ENCODE peak calls at places on chromosomes 1 and 21, in seven cellular contexts. M, N, V, Y, D, W and T are unnamed samples.

GRCh38 chr1:201916649-201917249 is 28.1 kb downstream of the SHISA4 start:
- DNase-seq in M (no peak), N (no peak), V (no peak), Y (no peak), D (peak; percentile 97), W (peak; percentile 74), T (no peak)

GRCh38 chr1:234488954-234489691 is 10.1 kb upstream of the TARBP1 start:
- DNase-seq in M (no peak), N (no peak), V (no peak), Y (no peak), D (no peak), W (no peak), T (no peak)

GRCh38 chr21:16841917-16842316 is 670.9 kb upstream of the CXADR start:
- DNase-seq in M (no peak), N (no peak), V (no peak), Y (no peak), D (no peak), W (no peak), T (no peak)

GRCh38 chr1:109985251-109986053 is 887 bp downstream of the AHCYL1 start:
- DNase-seq in M (no peak), N (no peak), V (peak; percentile 2), Y (no peak), D (no peak), W (no peak), T (no peak)

GRCh38 chr1:16245476-16246196 is 8.7 kb upstream of the CPLANE2 start:
- DNase-seq in M (no peak), N (no peak), V (no peak), Y (no peak), D (peak; percentile 57), W (no peak), T (no peak)

GRCh38 chr1:180343931-180344406 is 113.9 kb downstream of the LHX4 start:
- DNase-seq in M (no peak), N (no peak), V (no peak), Y (no peak), D (no peak), W (no peak), T (no peak)

GRCh38 chr1:89911186-89911976 is 83.5 kb upstream of the ZNF326 start:
- DNase-seq in M (no peak), N (no peak), V (no peak), Y (peak; percentile 45), D (no peak), W (no peak), T (no peak)

GRCh38 chr1:9062846-9063245 is 6.6 kb downstream of the SLC2A5 start:
- DNase-seq in M (no peak), N (no peak), V (no peak), Y (no peak), D (no peak), W (no peak), T (no peak)

GRCh38 chr1:177181631-177182291 is 11.0 kb downstream of the BRINP2 start:
- DNase-seq in M (peak; percentile 11), N (no peak), V (no peak), Y (peak; percentile 87), D (peak; percentile 66), W (peak; percentile 66), T (peak; percentile 40)